ENCODE peak calls at places on chromosomes 2 and 18, in ten cellular contexts. K is stimulated activated CD4-positive, alpha-beta T cell treated with anti-CD3 and anti-CD28 coated beads, Interleukin-1b, Interleukin-23, amount 100 ng/mL, for 24 hours; I is LoVo; S is astrocyte of the spinal cord; U is NCI-H510A; Z is HT-29; L is posterior cingulate gyrus; C is Right ventricle myocardium inferior; W is left cardiac atrium; X is NCI-H2029. P is an unnamed sample.

GRCh38 chr18:36514778-36515177 is 217.3 kb downstream of the FHOD3 start:
- DNase-seq in X (no peak), K (no peak), W (no peak), U (no peak), C (no peak), I (no peak), L (no peak), Z (no peak), S (no peak), P (no peak)

GRCh38 chr2:237488295-237488694 is 1.2 kb downstream of the MLPH start:
- DNase-seq in W (peak), C (no peak), Z (peak), S (peak), X (no peak), I (no peak), U (no peak), L (no peak), K (no peak), P (no peak)

GRCh38 chr2:150376627-150377335 is 110.7 kb downstream of the RND3 start:
- DNase-seq in I (no peak), U (no peak), S (peak), C (no peak), X (no peak), L (no peak), Z (no peak), K (no peak), W (no peak), P (peak)

GRCh38 chr2:120346034-120346666 is at the start of gene INHBB:
- DNase-seq in S (no peak), C (peak), L (no peak), K (no peak), X (peak), Z (no peak), I (no peak), U (peak), W (no peak), P (no peak)

GRCh38 chr2:44100351-44100750 is 68.3 kb upstream of the PPM1B start:
- DNase-seq in Z (peak), X (peak), S (peak), C (no peak), W (peak), K (no peak), I (peak), L (no peak), U (no peak), P (peak)

GRCh38 chr2:202148515-202149154 is 75.6 kb downstream of the KIAA2012 start:
- DNase-seq in U (no peak), Z (no peak), C (no peak), W (no peak), S (no peak), K (no peak), I (no peak), L (no peak), X (no peak), P (no peak)

GRCh38 chr18:23166863-23167531 is 31.7 kb downstream of the CABLES1 start:
- DNase-seq in S (no peak), K (no peak), I (no peak), X (no peak), Z (no peak), U (no peak), C (no peak), L (no peak), W (no peak), P (no peak)

GRCh38 chr2:6181525-6182270 is 489.5 kb downstream of the SOX11 start:
- DNase-seq in K (no peak), Z (no peak), C (no peak), I (no peak), L (no peak), S (peak), W (no peak), U (no peak), X (no peak), P (peak)

GRCh38 chr2:134539946-134540345 is 178.9 kb downstream of the TMEM163 start:
- DNase-seq in W (no peak), K (no peak), Z (no peak), X (peak), L (no peak), U (peak), C (no peak), S (no peak), I (no peak), P (no peak)

GRCh38 chr2:144708641-144709040 is 188.7 kb upstream of the ZEB2 start:
- DNase-seq in I (no peak), Z (no peak), L (no peak), W (no peak), K (no peak), X (no peak), U (no peak), C (no peak), S (no peak), P (no peak)

GRCh38 chr2:23230885-23231284 is 154.1 kb upstream of the KLHL29 start:
- DNase-seq in L (no peak), Z (no peak), X (no peak), C (no peak), W (no peak), K (no peak), I (no peak), S (no peak), U (no peak), P (no peak)

GRCh38 chr2:38174131-38174530 is 98.2 kb upstream of the CYP1B1 start:
- DNase-seq in C (no peak), I (no peak), W (no peak), S (no peak), K (no peak), U (no peak), L (no peak), Z (no peak), X (no peak), P (no peak)

GRCh38 chr18:68298340-68298739 is 416.6 kb downstream of the TMX3 start:
- DNase-seq in C (no peak), K (no peak), I (no peak), W (no peak), L (no peak), U (no peak), Z (no peak), X (no peak), S (no peak), P (no peak)

GRCh38 chr2:27379840-27380625 is 501 bp downstream of the ZNF513 start:
- DNase-seq in Z (peak), C (peak), U (peak), K (no peak), I (no peak), W (peak), S (peak), X (peak), L (peak), P (peak)

GRCh38 chr18:33699372-33699771 is 121.4 kb downstream of the ASXL3 start:
- DNase-seq in L (no peak), I (no peak), U (no peak), C (no peak), S (no peak), K (no peak), X (no peak), Z (no peak), W (no peak), P (no peak)

GRCh38 chr18:79789091-79789891 is 8.4 kb upstream of the KCNG2 start:
- DNase-seq in W (no peak), X (no peak), S (no peak), L (peak), Z (no peak), K (no peak), U (no peak), I (no peak), C (no peak), P (no peak)

GRCh38 chr2:166373951-166374350 is 1.8 kb downstream of the SCN9A start:
- DNase-seq in K (no peak), U (peak), S (peak), I (peak), L (no peak), Z (no peak), X (no peak), W (no peak), C (no peak), P (peak)

GRCh38 chr2:174438146-174438886 is 42.8 kb downstream of the SCRN3 start:
- DNase-seq in I (no peak), K (no peak), Z (no peak), W (peak), S (no peak), U (no peak), C (peak), X (no peak), L (peak), P (no peak)

GRCh38 chr2:28750316-28751101 is 1.1 kb upstream of the PPP1CB start:
- DNase-seq in C (no peak), K (peak), I (no peak), L (no peak), Z (peak), X (no peak), U (no peak), S (peak), W (no peak), P (no peak)

GRCh38 chr18:9826666-9827065 is 59.1 kb upstream of the TXNDC2 start:
- DNase-seq in K (no peak), C (no peak), I (no peak), W (no peak), U (no peak), Z (no peak), S (no peak), L (no peak), X (no peak), P (no peak)

GRCh38 chr2:4020153-4020552 is 316.8 kb downstream of the DCDC2C start:
- DNase-seq in W (no peak), S (no peak), K (no peak), C (no peak), L (no peak), X (peak), U (peak), I (peak), Z (no peak), P (no peak)

P was measured in MCF 10A.